ENCODE peak calls at places on chromosomes 12 and 14, in six cellular contexts. T is thoracic aorta; Y is cerebellum; E is lung microvascular endothelial cell; G is stimulated activated effector memory CD8-positive, alpha-beta T cell treated with anti-CD3 and anti-CD28 coated beads, Interleukin-12 subunit alpha, Interleukin-12 subunit beta, amount 100 ng/mL, for 72 hours; X is left ventricle myocardium inferior. S is an unnamed sample.

GRCh38 chr12:47551426-47551851 is 154.4 kb downstream of the RPAP3 start:
- DNase-seq in T (no peak), Y (no peak), E (no peak), G (no peak), X (no peak), S (no peak)

GRCh38 chr14:28952161-28952560 is 185.6 kb downstream of the FOXG1 start:
- DNase-seq in T (no peak), Y (no peak), E (no peak), G (no peak), X (no peak), S (no peak)

GRCh38 chr12:2944401-2945047 is 14.7 kb upstream of the TEAD4 start:
- DNase-seq in T (no peak), Y (peak; percentile 85), E (peak; percentile 48), G (peak; percentile 50), X (peak; percentile 29), S (no peak)

GRCh38 chr12:65968359-65968758 is 144.1 kb downstream of the HMGA2 start:
- DNase-seq in T (no peak), Y (no peak), E (no peak), G (no peak), X (no peak), S (no peak)

GRCh38 chr12:13661005-13661887 is 320.2 kb downstream of the GRIN2B start:
- DNase-seq in T (no peak), Y (peak; percentile 45), E (peak; percentile 46), G (no peak), X (no peak), S (no peak)

GRCh38 chr12:105418821-105419291 is 88.4 kb downstream of the C12orf75 start:
- DNase-seq in T (no peak), Y (no peak), E (no peak), G (no peak), X (no peak), S (no peak)

GRCh38 chr14:96746101-96746500 is 51.1 kb upstream of the VRK1 start:
- DNase-seq in T (no peak), Y (no peak), E (no peak), G (no peak), X (no peak), S (no peak)

GRCh38 chr14:66401447-66402095 is 84.6 kb upstream of the CCDC196 start:
- DNase-seq in T (no peak), Y (peak; percentile 55), E (no peak), G (no peak), X (no peak), S (no peak)

GRCh38 chr14:68285421-68286179 is 466.0 kb downstream of the RAD51B start:
- DNase-seq in T (no peak), Y (no peak), E (no peak), G (peak; percentile 34), X (no peak), S (peak; percentile 30)

S was measured in effector CD8-positive, alpha-beta T cell.